ENCODE peak calls at places on chromosomes 7 and 10, in four cellular contexts. P is OCI-LY7, Y is right lobe of liver, V is choroid plexus epithelial cell. J is an unnamed sample.
A peak's percentile ranks its signal among the peaks of the same experiment; 100 is the strongest.

GRCh38 chr7:141486959-141487358 is 64.3 kb upstream of the AGK start:
- DNase-seq in P (no peak), Y (no peak), V (no peak), J (no peak)

GRCh38 chr10:22420787-22421517 is 75.7 kb downstream of the SPAG6 start:
- DNase-seq in P (peak; percentile 36), Y (no peak), V (peak; percentile 56), J (no peak)

GRCh38 chr10:88254091-88254490 is 329.0 kb downstream of the RNLS start:
- DNase-seq in P (no peak), Y (peak; percentile 24), V (peak; percentile 73), J (peak; percentile 82)

GRCh38 chr7:39891879-39892278 is 58.2 kb upstream of the CDK13 start:
- DNase-seq in P (no peak), Y (no peak), V (no peak), J (no peak)

GRCh38 chr10:17113346-17113745 is 16.3 kb downstream of the CUBN start:
- DNase-seq in P (no peak), Y (no peak), V (no peak), J (no peak)

GRCh38 chr10:11896549-11897200 is 73.5 kb downstream of the PROSER2 start:
- DNase-seq in P (no peak), Y (no peak), V (no peak), J (no peak)

GRCh38 chr7:154419344-154419743 is 367.1 kb downstream of the DPP6 start:
- DNase-seq in P (no peak), Y (no peak), V (no peak), J (no peak)

GRCh38 chr7:125563557-125563956 is 633.9 kb upstream of the POT1 start:
- DNase-seq in P (no peak), Y (no peak), V (no peak), J (no peak)

GRCh38 chr7:158239290-158239981 is 348.2 kb downstream of the PTPRN2 start:
- DNase-seq in P (no peak), Y (peak; percentile 47), V (no peak), J (no peak)

GRCh38 chr10:24723386-24723787 is 300 bp downstream of the ARHGAP21 start:
- DNase-seq in P (peak; percentile 54), Y (no peak), V (peak; percentile 58), J (peak; percentile 31)
- H3K4me3 ChIP-seq in P (peak overlapping the region; percentile 88), Y (peak overlapping the region; percentile 81), V (peak overlapping the region; percentile 79), J (peak overlapping the region; percentile 80)

GRCh38 chr10:92758594-92758993 is 68.8 kb downstream of the HHEX start:
- DNase-seq in P (no peak), Y (no peak), V (no peak), J (no peak)

GRCh38 chr10:92757720-92758119 is 68.0 kb downstream of the HHEX start:
- DNase-seq in P (peak; percentile 76), Y (no peak), V (no peak), J (no peak)

GRCh38 chr10:92756233-92757065 is 66.7 kb downstream of the HHEX start:
- DNase-seq in P (peak; percentile 97), Y (no peak), V (peak; percentile 46), J (no peak)

GRCh38 chr10:92755725-92756124 is 66.0 kb downstream of the HHEX start:
- DNase-seq in P (no peak), Y (no peak), V (peak; percentile 46), J (no peak)

DNA sequence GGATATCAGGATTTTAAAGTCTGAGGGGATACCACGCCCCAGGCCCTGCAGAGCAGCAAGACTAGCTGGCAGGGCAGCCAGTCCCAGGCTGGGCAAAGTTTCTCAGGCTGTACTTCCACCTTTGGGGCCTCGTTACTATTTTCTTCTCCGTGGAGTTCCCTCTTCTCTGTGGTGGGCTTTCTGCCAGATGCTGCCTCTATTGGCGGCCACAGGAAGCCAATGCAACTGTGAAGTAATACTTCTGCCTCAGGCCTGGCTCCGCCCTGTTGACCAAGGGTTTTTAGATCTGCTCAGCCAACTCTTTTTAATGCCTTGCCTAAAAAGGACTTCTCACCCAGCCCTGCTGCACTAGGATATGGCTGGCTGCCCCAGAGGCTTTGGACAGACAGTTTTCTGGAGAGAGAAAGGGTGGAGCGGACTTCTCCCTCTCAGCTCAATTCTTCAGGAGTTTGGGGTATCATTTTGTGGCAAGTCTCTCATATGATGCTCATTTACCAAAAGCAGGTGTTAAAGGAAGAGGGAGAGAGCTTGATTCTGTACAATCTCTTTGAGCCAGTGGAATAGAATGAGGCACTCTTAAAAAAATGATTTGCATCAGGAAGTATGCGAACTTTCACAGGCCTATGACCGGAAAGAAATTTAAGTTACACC is 67.4 kb downstream of the HHEX start:
- DNase-seq in P (peak; percentile 95), Y (peak; percentile 75), V (peak; percentile 90), J (peak; percentile 71)
- TF ChIP-seq CTCF in P (peak; percentile 73), Y (no peak), V (peak; percentile 46), J (no peak)

GRCh38 chr7:151736403-151736909 is 140.5 kb downstream of the PRKAG2 start:
- DNase-seq in P (no peak), Y (no peak), V (peak; percentile 98), J (peak; percentile 97)

GRCh38 chr7:151738925-151739324 is 138.0 kb downstream of the PRKAG2 start:
- DNase-seq in P (no peak), Y (no peak), V (no peak), J (no peak)

GRCh38 chr7:151735186-151735853 is 141.6 kb downstream of the PRKAG2 start:
- DNase-seq in P (no peak), Y (no peak), V (no peak), J (no peak)

GRCh38 chr7:151732834-151733585 is 143.9 kb downstream of the PRKAG2 start:
- DNase-seq in P (no peak), Y (no peak), V (no peak), J (no peak)

DNA sequence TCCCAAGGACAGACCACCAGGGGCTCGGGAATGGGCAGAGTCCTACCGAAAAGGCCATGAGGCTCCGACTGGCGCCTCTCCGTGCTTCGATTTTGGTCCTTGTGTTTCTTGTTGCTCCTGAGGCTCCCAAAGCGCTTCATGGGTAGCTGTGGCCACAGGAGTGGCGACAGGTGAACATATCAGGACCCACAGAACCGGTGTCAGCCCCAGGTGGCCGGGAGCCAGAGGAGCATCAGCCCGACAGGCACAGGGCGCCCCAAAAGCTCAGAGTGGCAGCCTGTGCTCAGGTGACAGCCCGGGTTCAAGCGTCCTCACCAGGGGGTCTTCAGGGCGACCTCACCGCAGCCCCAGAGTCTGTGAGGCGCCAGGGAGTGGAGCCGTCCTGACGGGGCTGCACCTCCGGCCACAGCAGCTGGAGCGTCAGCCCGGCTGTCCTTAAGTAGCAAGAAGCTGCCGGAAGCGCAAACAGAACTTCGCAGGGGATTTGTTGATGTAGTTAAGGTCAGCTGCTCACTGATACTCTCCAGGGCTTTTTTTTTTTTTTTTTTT is 141.0 kb downstream of the PRKAG2 start:
- DNase-seq in P (no peak), Y (no peak), V (no peak), J (no peak)
- H3K4me3 ChIP-seq in P (no peak overlapping the region), Y (no peak overlapping the region), V (peak overlapping the region; percentile 58), J (peak overlapping the region; percentile 18)

DNA sequence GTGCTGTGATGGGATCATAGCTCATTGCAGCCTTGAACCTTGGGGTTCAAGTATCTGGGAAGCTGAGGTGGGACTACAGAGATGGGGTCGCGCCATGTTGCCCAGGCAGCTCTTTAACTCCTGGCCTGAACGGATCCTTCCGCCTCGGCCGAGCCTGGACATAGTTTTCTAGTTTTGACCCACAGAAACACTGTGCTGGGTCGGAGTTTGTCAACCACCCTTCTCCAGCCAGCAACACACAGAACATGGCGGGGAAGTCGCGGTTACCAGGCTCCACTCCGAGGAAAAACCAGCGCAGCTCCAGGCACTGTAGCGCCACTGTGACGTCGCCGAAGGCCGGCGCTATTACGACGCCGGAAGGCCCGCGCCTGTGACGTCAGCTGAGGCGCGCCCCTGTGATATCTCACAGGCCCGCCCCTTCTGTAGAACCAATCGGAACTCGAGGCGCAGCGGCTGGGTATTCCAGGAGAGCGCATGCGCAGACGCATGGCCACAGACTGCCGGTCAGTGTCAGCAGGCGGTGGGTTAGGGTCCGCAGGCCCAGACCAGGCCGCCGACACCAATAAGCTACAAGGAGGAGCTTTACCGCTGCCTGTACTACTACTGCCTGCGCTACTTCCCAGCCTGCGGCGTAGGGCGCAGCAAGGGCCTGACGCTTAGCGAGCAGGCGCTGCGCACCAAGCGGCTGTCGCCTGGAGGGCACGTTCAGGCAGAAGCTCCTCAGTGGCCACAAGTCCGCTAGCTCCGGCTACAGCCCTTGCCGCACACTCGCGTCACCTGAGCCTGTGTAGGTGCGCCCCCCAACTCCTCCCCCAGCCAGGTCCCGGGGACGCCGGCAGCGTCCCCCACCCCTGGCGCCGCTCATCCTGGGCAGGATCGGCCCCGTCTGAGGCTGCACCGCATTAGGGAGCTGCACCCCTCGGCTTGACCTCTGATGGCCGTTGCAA is 135.2 kb upstream of the KCTD7 start:
- DNase-seq in P (peak; percentile 99), Y (peak; percentile 98), V (peak; percentile 98), J (peak; percentile 98)
- TF ChIP-seq CTCF in P (peak; percentile 11), Y (no peak), V (peak; percentile 33), J (peak; percentile 25)

GRCh38 chr10:34432589-34432988 is 382.5 kb downstream of the PARD3 start:
- DNase-seq in P (no peak), Y (no peak), V (no peak), J (no peak)

GRCh38 chr10:34434119-34434594 is 380.9 kb downstream of the PARD3 start:
- DNase-seq in P (no peak), Y (no peak), V (peak; percentile 95), J (peak; percentile 79)

GRCh38 chr10:34430685-34431084 is 384.4 kb downstream of the PARD3 start:
- DNase-seq in P (no peak), Y (no peak), V (no peak), J (no peak)

GRCh38 chr10:34437897-34438296 is 377.2 kb downstream of the PARD3 start:
- DNase-seq in P (no peak), Y (no peak), V (no peak), J (no peak)

GRCh38 chr10:34433241-34434076 is 381.6 kb downstream of the PARD3 start:
- DNase-seq in P (no peak), Y (no peak), V (peak; percentile 91), J (peak; percentile 90)
- H3K4me3 ChIP-seq in P (no peak overlapping the region), Y (no peak overlapping the region), V (no peak overlapping the region), J (no peak overlapping the region)

DNA sequence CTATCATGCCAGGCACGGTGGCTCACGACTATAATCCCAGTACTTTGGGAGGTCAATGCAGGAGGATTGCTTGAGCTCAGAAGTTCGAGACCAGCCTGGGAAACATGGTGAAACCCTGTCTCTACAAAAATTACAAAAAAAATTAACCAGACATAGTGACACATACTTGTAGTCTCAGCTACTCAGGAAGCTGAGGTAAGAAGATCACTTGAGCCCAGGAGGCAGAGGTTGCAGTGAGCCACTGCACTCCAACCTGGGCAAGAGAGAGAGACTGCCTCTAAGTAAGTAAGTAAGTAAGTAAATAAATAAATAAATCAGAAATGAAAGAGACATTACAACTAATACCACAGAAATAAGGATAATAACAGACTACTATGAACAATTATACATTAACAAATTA is 36.2 kb downstream of the PDLIM1 start:
- DNase-seq in P (no peak), Y (no peak), V (no peak), J (no peak)
- TF ChIP-seq CTCF in P (no peak), Y (no peak), V (no peak), J (no peak)

GRCh38 chr7:105691692-105692564 is 110.6 kb upstream of the EFCAB10 start:
- DNase-seq in P (peak; percentile 28), Y (peak; percentile 73), V (peak; percentile 95), J (peak; percentile 80)
- H3K4me3 ChIP-seq in P (peak overlapping the region; percentile 39), Y (peak overlapping the region; percentile 57), V (peak overlapping the region; percentile 45), J (peak overlapping the region; percentile 48)

GRCh38 chr10:109022417-109023049 is 900.8 kb downstream of the XPNPEP1 start:
- DNase-seq in P (no peak), Y (no peak), V (no peak), J (no peak)

GRCh38 chr10:109018892-109019507 is 904.3 kb downstream of the XPNPEP1 start:
- DNase-seq in P (peak; percentile 4), Y (no peak), V (peak; percentile 24), J (no peak)
- TF ChIP-seq CTCF in P (peak; percentile 70), Y (no peak), V (peak; percentile 28), J (no peak)

J was measured in astrocyte of the spinal cord.